ENCODE peak calls at places on chromosomes 13 and 19, in four cellular contexts. One of them, this sample, is unnamed.

GRCh38 chr13:33799950-33800592 is 17.9 kb upstream of the RFC3 start:
- DNase-seq in foreskin fibroblast: peak; percentile 66
- DNase-seq in SHP77: peak; percentile 13
- DNase-seq in fibroblast of gingiva: peak; percentile 56
- DNase-seq in this sample: peak; percentile 26

GRCh38 chr13:24161010-24161775 is 673 bp downstream of the SPATA13 start:
- DNase-seq in SHP77: no peak
- DNase-seq in fibroblast of gingiva: peak; percentile 19
- DNase-seq in foreskin fibroblast: peak; percentile 59
- DNase-seq in this sample: peak; percentile 44

GRCh38 chr13:80957019-80957650 is 616.2 kb upstream of the SPRY2 start:
- DNase-seq in foreskin fibroblast: no peak
- DNase-seq in fibroblast of gingiva: no peak
- DNase-seq in SHP77: no peak
- DNase-seq in this sample: no peak

GRCh38 chr13:28636677-28637317 is 22.1 kb upstream of the POMP start:
- DNase-seq in fibroblast of gingiva: peak; percentile 65
- DNase-seq in foreskin fibroblast: peak; percentile 88
- DNase-seq in SHP77: peak; percentile 56
- DNase-seq in this sample: peak; percentile 87

GRCh38 chr13:66774046-66774445 is 456.1 kb downstream of the PCDH9 start:
- DNase-seq in SHP77: no peak
- DNase-seq in fibroblast of gingiva: no peak
- DNase-seq in foreskin fibroblast: no peak
- DNase-seq in this sample: no peak

GRCh38 chr13:91165758-91166157 is 181.7 kb upstream of the MIR17HG start:
- DNase-seq in SHP77: no peak
- DNase-seq in foreskin fibroblast: no peak
- DNase-seq in fibroblast of gingiva: no peak
- DNase-seq in this sample: no peak

GRCh38 chr13:20780318-20780717 is 6.6 kb upstream of the EEF1AKMT1 start:
- DNase-seq in foreskin fibroblast: no peak
- DNase-seq in SHP77: no peak
- DNase-seq in fibroblast of gingiva: no peak
- DNase-seq in this sample: no peak

GRCh38 chr13:20489185-20489820 is 36.4 kb downstream of the CRYL1 start:
- DNase-seq in fibroblast of gingiva: no peak
- DNase-seq in foreskin fibroblast: no peak
- DNase-seq in SHP77: peak; percentile 76
- DNase-seq in this sample: peak; percentile 73

GRCh38 chr13:52432456-52432855 is 18.0 kb downstream of the VPS36 start:
- DNase-seq in SHP77: no peak
- DNase-seq in fibroblast of gingiva: no peak
- DNase-seq in foreskin fibroblast: no peak
- DNase-seq in this sample: no peak

GRCh38 chr13:27014406-27015359 is 156.9 kb downstream of the USP12 start:
- DNase-seq in fibroblast of gingiva: no peak
- DNase-seq in SHP77: no peak
- DNase-seq in foreskin fibroblast: no peak
- DNase-seq in this sample: no peak

GRCh38 chr19:13689050-13689449 is 75.3 kb upstream of the MRI1 start:
- DNase-seq in foreskin fibroblast: peak; percentile 36
- DNase-seq in fibroblast of gingiva: no peak
- DNase-seq in SHP77: peak; percentile 49
- DNase-seq in this sample: peak; percentile 85

GRCh38 chr19:12880551-12881171 is 588 bp downstream of the DNASE2 start:
- DNase-seq in foreskin fibroblast: peak; percentile 48
- DNase-seq in fibroblast of gingiva: peak; percentile 18
- DNase-seq in SHP77: peak; percentile 44
- DNase-seq in this sample: peak; percentile 41

GRCh38 chr19:41699231-41699967 is 9.0 kb upstream of the CEACAM5 start:
- DNase-seq in foreskin fibroblast: no peak
- DNase-seq in SHP77: no peak
- DNase-seq in fibroblast of gingiva: no peak
- DNase-seq in this sample: no peak

GRCh38 chr19:27776020-27776419 is 1436.9 kb downstream of the UQCRFS1 start:
- DNase-seq in SHP77: no peak
- DNase-seq in foreskin fibroblast: peak; percentile 53
- DNase-seq in fibroblast of gingiva: peak; percentile 69
- DNase-seq in this sample: peak; percentile 66

GRCh38 chr13:98476538-98476966 is 100.4 kb downstream of the STK24 start:
- DNase-seq in SHP77: no peak
- DNase-seq in fibroblast of gingiva: peak; percentile 67
- DNase-seq in foreskin fibroblast: peak; percentile 92
- DNase-seq in this sample: peak; percentile 80

GRCh38 chr19:33473644-33474305 is 47.8 kb downstream of the PEPD start:
- DNase-seq in foreskin fibroblast: peak; percentile 51
- DNase-seq in SHP77: no peak
- DNase-seq in fibroblast of gingiva: no peak
- DNase-seq in this sample: no peak

GRCh38 chr13:69199664-69200063 is 908.0 kb upstream of the ATXN8OS start:
- DNase-seq in SHP77: no peak
- DNase-seq in foreskin fibroblast: no peak
- DNase-seq in fibroblast of gingiva: no peak
- DNase-seq in this sample: peak; percentile 81

GRCh38 chr13:24251525-24251924 is 57.9 kb upstream of the C1QTNF9 start:
- DNase-seq in foreskin fibroblast: no peak
- DNase-seq in fibroblast of gingiva: no peak
- DNase-seq in SHP77: no peak
- DNase-seq in this sample: no peak

GRCh38 chr19:41706741-41707501 is 1.5 kb upstream of the CEACAM5 start:
- DNase-seq in foreskin fibroblast: peak; percentile 32
- DNase-seq in SHP77: peak; percentile 63
- DNase-seq in fibroblast of gingiva: no peak
- DNase-seq in this sample: peak; percentile 81

GRCh38 chr13:103255587-103256301 is 189.5 kb upstream of the SLC10A2 start:
- DNase-seq in fibroblast of gingiva: no peak
- DNase-seq in foreskin fibroblast: peak; percentile 18
- DNase-seq in SHP77: no peak
- DNase-seq in this sample: no peak

GRCh38 chr13:93776936-93777335 is 550.3 kb downstream of the GPC6 start:
- DNase-seq in foreskin fibroblast: peak; percentile 46
- DNase-seq in SHP77: no peak
- DNase-seq in fibroblast of gingiva: peak; percentile 24
- DNase-seq in this sample: peak; percentile 65

This sample was measured in mesendoderm.